ENCODE peak calls at places on chromosomes 5 and 9, in ten cellular contexts. J is ovary; X is heart right ventricle; I is choroid plexus epithelial cell; W is CD8-positive, alpha-beta T cell; N is colonic mucosa; T is left ventricle myocardium inferior; P is coronary artery; L is BE2C; H is cardiac muscle cell. B is an unnamed sample.

GRCh38 chr5:159463590-159464321 is 133.5 kb upstream of the IL12B start:
- DNase-seq in X (no peak), W (no peak), T (no peak), I (peak), J (no peak), L (no peak), N (no peak), H (no peak), P (no peak), B (no peak)

GRCh38 chr5:147892696-147893296 is 13.5 kb downstream of the C5orf46 start:
- DNase-seq in X (no peak), W (no peak), P (no peak), T (no peak), J (no peak), H (no peak), L (no peak), N (peak), I (no peak), B (no peak)

GRCh38 chr9:88536951-88537742 is 2.2 kb downstream of the NXNL2 start:
- DNase-seq in I (no peak), T (no peak), W (no peak), J (peak), P (peak), N (no peak), L (no peak), X (peak), H (no peak), B (no peak)

GRCh38 chr5:1315709-1316587 is 21.1 kb upstream of the TERT start:
- DNase-seq in N (peak), I (peak), L (no peak), J (no peak), T (no peak), X (no peak), W (peak), P (peak), H (no peak), B (peak)

GRCh38 chr5:159337291-159337974 is 7.1 kb upstream of the IL12B start:
- DNase-seq in T (no peak), N (no peak), I (peak), J (no peak), L (no peak), X (no peak), W (peak), H (no peak), P (no peak), B (peak)

GRCh38 chr5:137466888-137467287 is 32.2 kb downstream of the SPOCK1 start:
- DNase-seq in T (no peak), J (no peak), N (no peak), H (no peak), I (no peak), W (no peak), X (no peak), P (no peak), L (no peak), B (no peak)

GRCh38 chr9:18124760-18125159 is 349.2 kb upstream of the ADAMTSL1 start:
- DNase-seq in T (no peak), I (peak), H (no peak), J (no peak), N (no peak), L (no peak), P (no peak), X (no peak), W (no peak), B (no peak)

GRCh38 chr9:34363619-34364351 is 12.9 kb downstream of the MYORG start:
- DNase-seq in L (no peak), X (peak), H (no peak), I (peak), T (peak), P (peak), N (no peak), J (no peak), W (no peak), B (no peak)

GRCh38 chr9:88258012-88258411 is 119.7 kb upstream of the SPATA31C2 start:
- DNase-seq in J (no peak), L (no peak), T (peak), W (no peak), H (peak), I (peak), X (peak), P (no peak), N (no peak), B (no peak)

GRCh38 chr5:23631283-23632045 is 124.1 kb downstream of the PRDM9 start:
- DNase-seq in I (peak), W (no peak), H (no peak), X (peak), T (no peak), J (no peak), P (no peak), N (no peak), L (no peak), B (no peak)

GRCh38 chr5:172887735-172888134 is 53.7 kb downstream of the ERGIC1 start:
- DNase-seq in L (no peak), H (no peak), P (no peak), X (peak), T (no peak), J (peak), I (peak), N (no peak), W (no peak), B (no peak)

GRCh38 chr9:75429531-75430454 is 341.5 kb downstream of the OSTF1 start:
- DNase-seq in W (no peak), I (no peak), L (no peak), H (no peak), X (peak), J (no peak), N (no peak), T (no peak), P (no peak), B (no peak)

GRCh38 chr5:150249744-150250143 is 39.8 kb downstream of the CAMK2A start:
- DNase-seq in J (no peak), W (no peak), I (no peak), L (no peak), P (no peak), T (no peak), X (no peak), H (no peak), N (no peak), B (no peak)

GRCh38 chr9:107929439-107929838 is 439.9 kb upstream of the KLF4 start:
- DNase-seq in P (no peak), L (no peak), H (no peak), X (peak), J (peak), N (peak), W (no peak), I (peak), T (peak), B (peak)

GRCh38 chr9:5842926-5843325 is 10.0 kb upstream of the ERMP1 start:
- DNase-seq in T (no peak), L (no peak), I (no peak), N (no peak), P (no peak), J (no peak), H (no peak), W (no peak), X (no peak), B (no peak)

GRCh38 chr9:5839572-5839902 is 6.6 kb upstream of the ERMP1 start:
- DNase-seq in N (no peak), I (no peak), T (no peak), W (no peak), H (no peak), X (no peak), P (no peak), J (no peak), L (no peak), B (no peak)

GRCh38 chr9:5843450-5844249 is 10.7 kb upstream of the ERMP1 start:
- DNase-seq in I (peak), W (no peak), T (no peak), P (no peak), J (peak), X (no peak), N (no peak), H (no peak), L (no peak), B (no peak)

GRCh38 chr9:5835808-5836207 is 2.9 kb upstream of the ERMP1 start:
- DNase-seq in H (no peak), P (no peak), X (no peak), L (no peak), T (no peak), N (no peak), W (no peak), I (no peak), J (no peak), B (no peak)

DNA sequence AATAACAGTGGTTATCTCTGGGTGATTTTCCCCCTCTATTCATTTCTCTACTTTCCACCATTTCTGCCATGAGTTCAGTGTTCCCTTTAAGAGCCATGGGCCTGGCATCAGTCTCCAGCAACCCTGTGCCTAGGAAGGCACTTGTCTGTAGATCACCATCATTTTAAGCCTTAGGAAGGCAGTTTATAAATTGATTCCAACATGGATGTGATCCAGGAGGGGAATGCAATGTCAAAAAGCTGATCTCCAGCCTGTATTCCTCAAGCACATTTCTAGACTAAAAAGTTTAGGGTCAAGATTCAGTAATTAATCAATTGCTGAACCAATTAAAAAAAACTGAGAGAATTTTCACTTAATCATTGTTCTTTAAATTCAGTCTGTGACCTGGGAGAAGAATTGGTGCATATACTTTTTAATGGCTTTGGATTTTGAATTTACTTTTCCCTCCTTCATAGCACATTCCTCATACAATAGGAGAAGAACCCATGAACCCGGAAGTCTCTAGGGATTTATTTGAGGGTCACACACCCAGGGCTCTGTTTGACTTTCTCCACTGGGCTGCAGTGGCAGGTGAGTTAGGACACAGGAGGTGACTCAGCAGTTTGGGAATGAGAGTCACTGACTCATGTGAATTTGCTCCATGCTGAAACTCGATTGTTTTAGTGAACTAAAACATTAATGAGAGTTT is 6.1 kb upstream of the ERMP1 start:
- DNase-seq in X (no peak), W (no peak), L (no peak), T (no peak), N (peak), P (no peak), I (peak), H (peak), J (no peak), B (peak)
- TF ChIP-seq CTCF in X (no peak), W (no peak), L (no peak), T (no peak), N (no peak), P (no peak), I (no peak), H (no peak), J (no peak), B (no peak)

GRCh38 chr9:131273146-131273545 is 3.2 kb downstream of the FAM78A start:
- DNase-seq in H (no peak), W (no peak), N (no peak), J (no peak), P (no peak), L (no peak), T (peak), I (no peak), X (peak), B (peak)
- H3K4me3 ChIP-seq in H (peak), W (peak), N (peak), J (no peak), P (peak), L (no peak), T (peak), I (no peak), X (peak), B (peak)

DNA sequence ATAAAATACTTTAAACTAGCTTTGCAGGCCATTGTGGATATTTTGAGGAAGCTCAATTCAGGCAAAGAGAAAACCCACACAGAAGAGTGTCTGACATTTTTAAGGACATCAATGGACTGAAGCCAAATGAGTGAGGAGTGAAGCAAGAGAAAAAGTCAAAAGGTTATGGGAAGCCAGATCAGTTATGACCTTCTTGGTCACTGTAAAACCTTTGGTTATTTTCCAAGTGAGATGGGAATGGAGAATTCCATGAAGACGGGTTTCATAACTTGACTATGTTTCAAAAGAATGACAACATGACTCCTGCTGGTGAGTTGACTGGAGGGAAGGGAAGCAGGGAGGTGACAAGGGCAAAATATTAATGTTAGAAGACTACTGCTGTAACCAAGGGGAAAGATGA is 585.2 kb downstream of the EFNA5 start:
- DNase-seq in P (no peak), X (no peak), T (no peak), H (no peak), J (no peak), W (no peak), I (no peak), N (no peak), L (no peak), B (no peak)
- TF ChIP-seq CTCF in P (no peak), X (no peak), T (no peak), H (no peak), J (no peak), W (no peak), I (no peak), N (no peak), L (no peak), B (no peak)

DNA sequence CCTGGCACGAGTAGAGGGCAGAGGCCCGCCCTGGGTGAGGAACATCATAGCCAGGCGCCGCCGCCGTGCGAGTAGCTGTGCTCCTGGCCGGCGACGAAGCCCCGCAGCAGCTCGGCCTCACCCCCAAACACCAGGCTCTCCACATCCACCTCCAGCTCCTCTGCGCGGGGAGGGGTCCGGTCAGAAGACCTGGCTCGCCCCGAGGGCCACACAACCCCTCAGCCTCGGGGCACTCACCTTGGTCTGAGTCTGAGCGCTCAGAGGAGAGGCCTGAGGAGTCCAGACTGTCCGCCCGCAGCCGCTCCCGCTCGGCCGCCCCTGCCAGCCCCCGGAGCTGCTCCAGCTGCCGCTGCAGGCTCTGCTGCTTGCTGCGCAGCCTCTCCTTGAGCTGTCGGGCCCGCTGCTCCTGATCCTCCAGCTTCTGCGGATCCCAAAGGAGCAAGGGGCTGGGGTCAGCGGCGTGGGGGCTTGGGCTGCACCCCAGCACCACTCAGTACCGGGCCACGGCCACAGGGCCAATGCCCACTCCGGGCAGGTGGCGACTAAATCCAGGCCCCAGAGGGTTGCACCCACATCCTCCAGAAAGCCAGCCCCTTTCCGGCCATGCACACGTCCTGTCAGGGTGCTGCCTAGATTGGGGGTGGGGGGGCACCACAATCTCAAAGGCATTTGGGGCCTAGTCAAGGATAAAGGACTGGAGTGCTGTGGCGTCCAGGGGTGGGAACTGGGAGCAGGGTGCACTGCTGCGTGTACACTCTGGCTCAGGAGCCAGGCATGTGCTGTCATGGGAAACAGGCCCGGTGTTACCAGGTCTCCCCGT is 3.9 kb downstream of the MXD3 start:
- DNase-seq in L (no peak), J (no peak), H (no peak), X (no peak), N (no peak), I (no peak), W (no peak), T (no peak), P (no peak), B (peak)
- H3K4me3 ChIP-seq in L (no peak), J (no peak), H (no peak), X (no peak), N (no peak), I (no peak), W (no peak), T (no peak), P (no peak), B (no peak)

GRCh38 chr5:103034662-103035392 is 85.1 kb downstream of the GIN1 start:
- DNase-seq in X (no peak), W (no peak), I (no peak), N (no peak), P (no peak), J (no peak), L (no peak), H (no peak), T (no peak), B (no peak)

GRCh38 chr5:103027267-103027666 is 92.7 kb downstream of the GIN1 start:
- DNase-seq in P (no peak), N (no peak), L (no peak), J (no peak), I (no peak), T (no peak), X (no peak), H (no peak), W (no peak), B (no peak)

GRCh38 chr5:103035701-103036100 is 84.2 kb downstream of the GIN1 start:
- DNase-seq in W (no peak), N (no peak), P (no peak), L (no peak), J (no peak), T (no peak), I (no peak), X (no peak), H (no peak), B (no peak)

GRCh38 chr5:103033696-103034095 is 86.2 kb downstream of the GIN1 start:
- DNase-seq in X (no peak), P (no peak), T (no peak), H (no peak), W (no peak), L (no peak), I (no peak), J (no peak), N (no peak), B (no peak)

DNA sequence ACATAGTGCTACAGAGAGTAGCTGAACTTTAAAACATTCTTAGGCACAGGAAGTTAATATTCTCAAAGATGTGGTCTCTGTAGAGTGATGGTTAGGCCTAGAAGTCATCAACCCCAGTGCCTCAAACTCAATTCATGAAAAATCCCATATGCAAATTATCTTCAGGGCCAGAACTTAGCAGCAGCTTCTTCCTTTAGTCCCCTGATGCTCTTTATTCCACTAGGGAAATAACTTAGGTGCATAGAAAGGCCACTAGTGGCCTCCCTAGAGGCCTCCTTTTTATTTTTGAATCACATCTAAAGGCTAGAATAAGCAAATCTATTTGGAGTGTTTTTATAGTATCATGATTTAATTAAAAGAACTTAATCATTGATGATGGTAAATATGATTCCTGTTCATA is 88.3 kb downstream of the GIN1 start:
- DNase-seq in N (no peak), L (no peak), H (no peak), T (no peak), W (no peak), J (no peak), P (no peak), X (no peak), I (peak), B (no peak)
- TF ChIP-seq CTCF in N (no peak), L (peak), H (peak), T (peak), W (no peak), J (no peak), P (no peak), X (no peak), I (peak), B (no peak)

B was measured in GM12865.